ENCODE peak calls at places on chromosome 17, in four cellular contexts. J, T, N and Y are unnamed samples.

GRCh38 chr17:4433515-4434031 is at the start of gene SPNS3:
- DNase-seq in J (no peak), T (no peak), N (peak; percentile 6), Y (peak; percentile 25)

GRCh38 chr17:15384142-15384803 is 42.9 kb upstream of the TEKT3 start:
- DNase-seq in J (peak; percentile 50), T (no peak), N (no peak), Y (peak; percentile 54)

GRCh38 chr17:8488931-8489330 is 53.2 kb downstream of the NDEL1 start:
- DNase-seq in J (no peak), T (no peak), N (no peak), Y (no peak)

GRCh38 chr17:57782642-57783337 is 37.7 kb upstream of the CCDC182 start:
- DNase-seq in J (no peak), T (peak; percentile 40), N (no peak), Y (no peak)

GRCh38 chr17:17514993-17515920 is 19.1 kb upstream of the RASD1 start:
- DNase-seq in J (no peak), T (no peak), N (no peak), Y (no peak)

GRCh38 chr17:37103191-37103590 is 154.4 kb downstream of the AATF start:
- DNase-seq in J (no peak), T (no peak), N (no peak), Y (no peak)

GRCh38 chr17:72362466-72363335 is 241.9 kb downstream of the SOX9 start:
- DNase-seq in J (no peak), T (no peak), N (no peak), Y (no peak)

GRCh38 chr17:73291260-73291801 is 20.5 kb downstream of the CDC42EP4 start:
- DNase-seq in J (peak; percentile 73), T (no peak), N (no peak), Y (no peak)

GRCh38 chr17:75288784-75289121 is 480 bp downstream of the SLC25A19 start:
- DNase-seq in J (peak; percentile 75), T (no peak), N (no peak), Y (no peak)

GRCh38 chr17:8163978-8164814 is 1.4 kb upstream of the VAMP2 start:
- DNase-seq in J (peak; percentile 88), T (no peak), N (peak; percentile 77), Y (peak; percentile 77)

GRCh38 chr17:7019839-7020519 is 2.9 kb upstream of the BCL6B start:
- DNase-seq in J (peak; percentile 58), T (no peak), N (no peak), Y (no peak)

GRCh38 chr17:1005361-1005946 is 8.5 kb downstream of the TIMM22 start:
- DNase-seq in J (peak; percentile 63), T (no peak), N (no peak), Y (no peak)

GRCh38 chr17:7023576-7024401 is 939 bp downstream of the BCL6B start:
- DNase-seq in J (peak; percentile 98), T (peak; percentile 81), N (peak; percentile 97), Y (peak; percentile 97)

GRCh38 chr17:78179372-78179771 is 7.5 kb downstream of the TK1 start:
- DNase-seq in J (no peak), T (no peak), N (no peak), Y (no peak)

GRCh38 chr17:76485569-76485968 is 15.7 kb downstream of the RHBDF2 start:
- DNase-seq in J (no peak), T (no peak), N (no peak), Y (no peak)
- H3K4me1 ChIP-seq in J (peaks cover 3% of the 10 kb centered on the region), T (peaks cover 8% of the 10 kb centered on the region), N (no peaks in the 10 kb centered on the region), Y (peaks cover 15% of the 10 kb centered on the region)

DNA sequence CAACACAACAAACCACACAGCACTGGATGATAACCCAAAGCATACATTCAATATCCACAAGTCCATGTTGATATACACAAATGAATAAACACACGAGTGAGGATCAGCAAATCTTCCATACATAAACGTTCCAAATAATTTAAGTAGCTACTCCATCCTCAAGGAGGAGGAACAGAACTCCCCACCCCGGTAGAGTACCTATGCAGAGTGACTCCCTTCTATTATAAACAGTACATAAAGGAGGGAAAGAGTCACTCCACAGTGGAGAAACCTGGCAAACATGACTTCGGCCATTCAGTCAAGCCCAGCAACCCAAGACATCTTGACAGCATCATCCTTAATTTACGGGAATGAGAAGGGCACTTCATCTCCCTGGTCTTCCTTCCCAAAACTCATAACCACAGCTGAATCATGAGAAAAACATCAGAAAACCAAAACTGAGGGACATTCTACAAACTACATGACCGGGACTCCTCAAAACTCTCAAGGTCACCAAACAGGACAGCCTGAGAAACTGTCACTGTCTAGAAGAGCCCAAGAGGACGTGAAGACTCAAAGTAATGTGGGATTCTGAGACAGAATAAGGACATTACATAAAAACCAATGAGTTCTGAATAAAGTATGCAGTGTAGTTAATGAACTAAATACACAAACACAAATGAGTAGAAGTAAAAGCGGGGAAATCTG is 5.6 kb downstream of the USP22 start:
- DNase-seq in J (no peak), T (no peak), N (no peak), Y (peak; percentile 24)
- H3K4me3 ChIP-seq in J (no peak overlapping the region), T (no peak overlapping the region), N (no peak overlapping the region), Y (no peak overlapping the region)

DNA sequence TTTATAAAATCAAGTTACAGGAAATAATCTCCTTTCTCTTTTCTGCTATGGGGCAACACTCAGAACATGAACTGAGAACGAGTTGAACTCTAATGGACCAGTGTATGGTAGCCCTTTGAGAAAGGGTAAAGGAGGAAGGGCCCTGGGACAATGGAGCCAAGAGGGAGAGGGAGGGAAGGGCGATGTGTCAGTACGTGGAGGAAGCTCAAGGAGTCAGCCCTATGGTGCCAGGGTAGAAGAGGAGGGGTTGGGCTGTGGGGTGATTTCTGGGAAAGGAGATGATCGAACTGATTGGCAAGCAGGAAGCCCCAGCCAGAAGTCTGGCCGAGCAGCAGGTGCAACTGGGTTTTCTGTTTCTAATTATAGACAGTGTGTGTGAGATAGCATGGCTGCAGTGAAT is 4.3 kb upstream of the WIPI1 start:
- DNase-seq in J (no peak), T (no peak), N (no peak), Y (no peak)
- H3K4me1 ChIP-seq in J (no peaks in the 10 kb centered on the region), T (peaks cover 4% of the 10 kb centered on the region), N (peaks cover 50% of the 10 kb centered on the region), Y (no peaks in the 10 kb centered on the region)

DNA sequence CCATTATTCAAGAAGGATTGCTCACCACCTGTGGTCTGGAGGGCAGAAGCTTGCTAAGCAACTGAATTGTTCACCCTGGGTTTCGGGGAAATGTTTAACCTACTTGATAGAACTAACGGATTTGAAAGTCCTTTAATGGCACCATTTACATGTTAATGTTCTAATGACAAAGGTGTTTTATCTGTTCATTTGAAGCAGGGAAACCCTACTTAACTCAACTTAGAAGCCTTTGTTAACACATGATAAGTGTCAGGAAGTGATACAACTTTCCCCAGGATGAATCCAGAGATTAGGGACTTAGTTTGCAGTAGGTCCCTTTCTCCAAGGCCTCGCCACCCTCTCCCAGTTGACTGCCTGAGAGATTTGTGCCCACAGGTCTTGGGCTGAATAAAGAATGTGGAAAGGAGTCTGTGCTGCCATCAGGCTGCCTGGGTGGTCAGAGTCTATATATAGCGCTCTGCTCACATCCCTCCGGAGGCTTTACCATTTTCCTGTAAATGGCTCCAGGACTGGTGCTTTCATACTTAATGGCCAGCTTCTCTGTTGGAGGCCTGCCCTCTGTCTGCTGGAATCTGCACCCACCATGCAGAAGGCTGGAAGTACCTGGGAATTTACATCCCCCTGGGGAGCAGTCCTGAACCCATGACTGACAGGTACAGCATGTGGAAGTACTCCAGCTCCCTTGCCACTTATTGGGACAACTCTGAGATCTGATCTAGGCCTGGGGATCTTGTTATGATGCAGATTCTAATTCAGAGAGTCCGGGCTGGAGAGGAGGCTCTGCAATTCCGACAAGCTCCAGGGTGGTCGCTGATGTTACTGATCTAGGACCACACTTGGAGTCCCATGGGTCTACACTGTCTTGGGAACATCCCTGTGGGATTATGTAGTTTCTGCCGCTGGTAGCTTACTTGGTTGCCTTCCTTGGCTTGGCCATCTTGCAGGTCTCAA is 99.9 kb downstream of the ASIC2 start:
- DNase-seq in J (no peak), T (no peak), N (no peak), Y (no peak)
- H3K4me3 ChIP-seq in J (no peak overlapping the region), T (no peak overlapping the region), N (no peak overlapping the region), Y (no peak overlapping the region)

GRCh38 chr17:28369684-28370034 is 448 bp downstream of the VTN start:
- DNase-seq in J (no peak), T (no peak), N (no peak), Y (no peak)
- H3K4me1 ChIP-seq in J (peaks cover 4% of the 10 kb centered on the region), T (peaks cover 25% of the 10 kb centered on the region), N (peaks cover 22% of the 10 kb centered on the region), Y (peaks cover 33% of the 10 kb centered on the region)

GRCh38 chr17:49687878-49688491 is 10.1 kb upstream of the SPOP start:
- DNase-seq in J (no peak), T (no peak), N (no peak), Y (peak; percentile 40)
- H3K4me3 ChIP-seq in J (no peak overlapping the region), T (no peak overlapping the region), N (peak overlapping the region; percentile 77), Y (peak overlapping the region; percentile 29)

DNA sequence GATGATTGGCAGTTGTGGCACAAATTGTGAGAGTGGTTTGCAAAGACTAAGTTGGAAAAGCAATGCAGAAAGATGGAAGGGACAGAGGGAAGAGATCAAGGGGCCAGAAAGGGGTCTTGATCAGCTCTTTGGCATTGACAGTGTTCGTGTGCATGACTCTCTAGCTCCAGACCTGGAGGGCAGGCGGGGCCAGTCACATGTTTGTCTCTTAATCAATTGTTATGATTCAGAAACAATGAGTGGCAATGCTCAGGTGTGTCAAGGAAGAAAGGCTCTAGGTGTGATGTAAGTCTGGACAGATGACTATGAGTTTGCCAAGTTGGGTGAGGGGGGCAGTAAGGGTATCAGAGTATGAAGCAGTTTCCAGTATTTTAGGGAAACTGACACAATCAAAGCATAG is 32.1 kb downstream of the WSB1 start:
- DNase-seq in J (no peak), T (no peak), N (no peak), Y (no peak)
- H3K4me1 ChIP-seq in J (peaks cover 12% of the 10 kb centered on the region), T (no peaks in the 10 kb centered on the region), N (no peaks in the 10 kb centered on the region), Y (peaks cover 27% of the 10 kb centered on the region)

GRCh38 chr17:50834786-50835562 is 412 bp upstream of the WFIKKN2 start:
- DNase-seq in J (no peak), T (no peak), N (no peak), Y (no peak)
- H3K4me3 ChIP-seq in J (peak overlapping the region; percentile 12), T (no peak overlapping the region), N (no peak overlapping the region), Y (no peak overlapping the region)